ENCODE peak calls at places on chromosomes 12 and 14, in five cellular contexts. W is AG10803, S is cardiac fibroblast, X is omental fat pad, D is fibroblast of pulmonary artery. B is an unnamed sample.

GRCh38 chr12:69392146-69392928 is 32.8 kb downstream of the YEATS4 start:
- DNase-seq in S (no peak), D (peak), X (no peak), W (no peak), B (no peak)

GRCh38 chr14:101132051-101132541 is 228.6 kb upstream of the RTL1 start:
- DNase-seq in D (no peak), W (no peak), X (no peak), S (no peak), B (no peak)

GRCh38 chr14:47150267-47150666 is 498.7 kb upstream of the RPL10L start:
- DNase-seq in X (no peak), W (no peak), D (no peak), S (no peak), B (no peak)

GRCh38 chr12:22042981-22043669 is 2.9 kb upstream of the CMAS start:
- DNase-seq in W (peak), S (peak), X (no peak), D (peak), B (no peak)

GRCh38 chr12:95918194-95918993 is 24.0 kb downstream of the CCDC38 start:
- DNase-seq in S (peak), W (peak), D (peak), X (no peak), B (peak)

GRCh38 chr14:104104006-104104901 is 18.8 kb downstream of the ASPG start:
- DNase-seq in D (no peak), X (no peak), W (no peak), S (no peak), B (peak)

GRCh38 chr12:171743-172705 is 41.9 kb downstream of the SLC6A12 start:
- DNase-seq in W (no peak), S (no peak), X (no peak), D (no peak), B (no peak)

GRCh38 chr12:51895378-51896135 is 7.7 kb downstream of the ANKRD33 start:
- DNase-seq in S (no peak), D (no peak), X (peak), W (no peak), B (no peak)

GRCh38 chr14:95066427-95066986 is 90.8 kb downstream of the DICER1 start:
- DNase-seq in S (no peak), D (no peak), W (no peak), X (no peak), B (no peak)

GRCh38 chr12:111034911-111035577 is 114.7 kb upstream of the MYL2 start:
- DNase-seq in W (no peak), D (no peak), X (no peak), S (no peak), B (peak)

GRCh38 chr12:46206471-46206870 is 62.4 kb downstream of the SLC38A1 start:
- DNase-seq in X (no peak), S (no peak), W (no peak), D (no peak), B (no peak)

GRCh38 chr12:85951823-85952222 is 77.7 kb downstream of the NTS start:
- DNase-seq in W (no peak), X (no peak), S (peak), D (peak), B (no peak)

GRCh38 chr14:35818346-35819115 is 7.6 kb upstream of the BRMS1L start:
- DNase-seq in S (peak), W (peak), D (peak), X (no peak), B (no peak)

GRCh38 chr14:88251650-88252049 is 71.4 kb downstream of the KCNK10 start:
- DNase-seq in W (no peak), D (no peak), S (no peak), X (no peak), B (no peak)

GRCh38 chr12:103964805-103965204 is 867 bp upstream of the TDG start:
- DNase-seq in S (no peak), X (no peak), W (no peak), D (no peak), B (no peak)

GRCh38 chr14:103391048-103391447 is 5.8 kb downstream of the MARK3 start:
- DNase-seq in D (peak), X (no peak), W (peak), S (peak), B (no peak)

GRCh38 chr12:19833775-19834501 is 394.6 kb downstream of the AEBP2 start:
- DNase-seq in D (peak), X (no peak), S (peak), W (peak), B (no peak)

GRCh38 chr12:89280833-89281533 is 71.3 kb downstream of the DUSP6 start:
- DNase-seq in S (peak), X (no peak), D (peak), W (peak), B (peak)

GRCh38 chr12:18677189-18677588 is 60.6 kb downstream of the PLCZ1 start:
- DNase-seq in S (peak), D (peak), W (peak), X (no peak), B (no peak)

GRCh38 chr12:124387510-124387855 is 92.6 kb downstream of the RFLNA start:
- DNase-seq in X (no peak), D (no peak), S (no peak), W (no peak), B (no peak)

GRCh38 chr12:56723889-56724659 is 1.0 kb downstream of the NACA start:
- DNase-seq in X (peak), D (peak), W (peak), S (peak), B (no peak)

GRCh38 chr14:100538566-100539318 is 48.5 kb downstream of the BEGAIN start:
- DNase-seq in D (no peak), W (no peak), X (no peak), S (no peak), B (peak)

GRCh38 chr14:21025374-21026151 is 702 bp upstream of the NDRG2 start:
- DNase-seq in W (no peak), S (peak), X (no peak), D (no peak), B (peak)

GRCh38 chr12:15910468-15910863 is 666 bp upstream of the DERA start:
- DNase-seq in D (no peak), S (no peak), X (no peak), W (no peak), B (no peak)

GRCh38 chr14:65231286-65231980 is 129.1 kb upstream of the MAX start:
- DNase-seq in X (no peak), W (no peak), S (no peak), D (no peak), B (no peak)

GRCh38 chr12:77630341-77630740 is 200.4 kb upstream of the NAV3 start:
- DNase-seq in X (no peak), W (no peak), S (no peak), D (no peak), B (no peak)

DNA sequence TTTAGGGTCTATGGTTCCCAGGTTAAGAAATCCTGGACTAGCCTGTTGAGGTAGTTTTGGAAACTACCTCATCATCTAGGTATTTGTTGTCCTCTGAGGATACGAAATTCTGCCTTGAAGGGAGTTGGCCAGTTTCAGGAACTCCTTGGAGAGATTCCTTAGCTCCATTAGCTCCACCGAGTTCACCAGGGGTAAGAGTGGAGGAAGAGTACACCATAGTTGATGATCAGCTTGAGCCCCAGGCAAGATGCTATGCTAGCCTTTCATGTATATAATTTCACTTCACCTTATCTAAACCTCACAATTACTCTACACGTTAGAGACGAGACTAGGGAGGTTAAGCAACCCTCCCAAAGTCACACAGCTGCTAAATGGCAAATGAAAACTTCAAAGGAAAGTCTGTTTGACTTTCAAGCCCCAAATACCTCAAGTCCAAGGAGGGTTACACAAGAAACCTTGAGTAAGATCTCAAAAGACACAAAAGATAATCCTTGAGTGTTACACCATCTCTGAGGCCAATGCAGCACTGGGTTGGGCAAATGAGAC is 97.1 kb upstream of the KRAS start:
- DNase-seq in D (peak), X (no peak), W (peak), S (peak), B (no peak)
- TF ChIP-seq CTCF in D (no peak), X (no peak), W (no peak), S (no peak), B (no peak)

DNA sequence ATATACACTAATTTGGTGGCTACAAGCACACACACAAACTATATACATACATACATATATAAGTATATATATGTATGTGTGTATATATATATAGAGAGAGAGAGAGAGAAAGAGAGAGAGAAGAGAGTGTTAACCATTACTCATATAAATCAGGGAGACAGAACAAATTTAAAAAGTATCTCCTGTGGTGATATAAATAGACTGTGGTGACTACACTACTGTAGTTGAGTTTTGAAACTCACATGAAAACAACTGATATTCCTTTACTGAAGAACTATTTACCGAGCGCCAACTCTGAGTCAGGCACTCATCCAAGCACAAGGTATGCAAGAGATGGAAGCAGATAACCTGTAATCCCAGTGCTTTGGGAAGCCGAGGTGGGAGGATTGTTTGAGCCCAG is 67.3 kb upstream of the ANO6 start:
- DNase-seq in D (no peak), S (no peak), W (no peak), X (no peak), B (no peak)
- TF ChIP-seq CTCF in D (no peak), S (no peak), W (no peak), X (no peak), B (no peak)

DNA sequence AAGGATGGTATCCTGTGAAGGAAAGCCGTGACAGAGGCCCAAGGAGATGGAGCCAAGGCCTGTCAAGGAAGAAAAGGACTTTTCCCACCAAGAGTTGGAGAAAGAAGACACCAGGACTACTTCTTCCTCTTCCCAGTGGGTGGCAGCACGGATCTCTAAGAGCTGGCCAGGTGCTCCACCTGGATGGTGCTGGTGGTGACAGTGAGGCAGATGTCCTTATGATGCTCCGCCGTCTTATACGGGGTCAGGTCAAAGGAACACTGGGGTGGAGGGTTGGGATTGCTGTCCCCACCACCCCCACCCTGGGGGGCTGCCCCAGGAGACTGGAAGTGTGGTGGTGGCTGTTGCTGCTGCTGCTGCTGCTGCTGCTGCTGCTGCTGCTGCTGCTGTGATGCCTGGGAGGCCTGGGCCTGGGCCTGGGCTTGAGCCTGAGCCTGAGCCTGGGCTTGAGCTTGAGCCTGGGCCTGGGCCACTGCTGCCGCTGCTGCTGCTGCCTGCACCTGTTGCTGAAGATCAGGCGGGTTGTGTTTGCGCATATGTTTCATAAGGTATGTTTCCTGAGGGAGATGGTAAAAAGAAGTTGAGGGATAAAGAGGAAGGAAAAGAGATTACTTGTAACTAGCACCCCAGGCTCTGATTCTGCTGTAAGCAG is 4.8 kb upstream of the ING4 start:
- DNase-seq in X (no peak), W (no peak), D (no peak), S (no peak), B (no peak)
- TF ChIP-seq CTCF in X (no peak), W (no peak), D (peak), S (no peak), B (no peak)

GRCh38 chr12:49059063-49059384 is 1.6 kb downstream of the KMT2D start:
- DNase-seq in D (no peak), X (no peak), W (no peak), S (no peak), B (no peak)

GRCh38 chr12:49058366-49059062 is 2.1 kb downstream of the KMT2D start:
- DNase-seq in W (no peak), D (no peak), X (no peak), S (no peak), B (no peak)

GRCh38 chr12:49061157-49061650 is 610 bp upstream of the KMT2D start:
- DNase-seq in S (no peak), W (no peak), D (no peak), X (no peak), B (no peak)

GRCh38 chr12:49059385-49060232 is 985 bp downstream of the KMT2D start:
- DNase-seq in W (peak), D (peak), X (no peak), S (peak), B (peak)

GRCh38 chr12:49060237-49061156 is at the start of gene KMT2D:
- DNase-seq in X (peak), W (peak), S (peak), D (peak), B (peak)
- TF ChIP-seq CTCF in X (no peak), W (no peak), S (peak), D (peak), B (no peak)

DNA sequence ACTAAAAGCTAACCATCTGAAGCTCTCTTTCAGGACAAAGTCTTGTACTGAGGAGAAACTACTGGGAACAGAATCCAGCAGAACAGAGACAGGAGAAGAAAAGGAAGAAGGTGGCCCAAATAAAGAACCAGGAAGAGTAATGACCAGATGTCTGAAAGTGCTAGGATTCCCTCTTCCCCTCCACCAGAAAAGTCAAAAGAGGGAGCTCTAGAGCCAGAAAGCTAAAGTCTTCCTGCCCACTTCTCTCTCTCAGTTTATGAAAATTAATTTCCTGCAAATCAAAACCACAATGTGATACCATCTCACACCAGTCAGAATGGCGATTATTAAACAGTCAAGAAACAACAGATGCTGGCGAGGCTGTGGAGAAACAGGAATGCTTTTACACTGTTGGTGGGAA is 47.2 kb downstream of the SPPL3 start:
- DNase-seq in S (no peak), D (no peak), W (peak), X (no peak), B (no peak)
- TF ChIP-seq CTCF in S (peak), D (peak), W (peak), X (no peak), B (no peak)

DNA sequence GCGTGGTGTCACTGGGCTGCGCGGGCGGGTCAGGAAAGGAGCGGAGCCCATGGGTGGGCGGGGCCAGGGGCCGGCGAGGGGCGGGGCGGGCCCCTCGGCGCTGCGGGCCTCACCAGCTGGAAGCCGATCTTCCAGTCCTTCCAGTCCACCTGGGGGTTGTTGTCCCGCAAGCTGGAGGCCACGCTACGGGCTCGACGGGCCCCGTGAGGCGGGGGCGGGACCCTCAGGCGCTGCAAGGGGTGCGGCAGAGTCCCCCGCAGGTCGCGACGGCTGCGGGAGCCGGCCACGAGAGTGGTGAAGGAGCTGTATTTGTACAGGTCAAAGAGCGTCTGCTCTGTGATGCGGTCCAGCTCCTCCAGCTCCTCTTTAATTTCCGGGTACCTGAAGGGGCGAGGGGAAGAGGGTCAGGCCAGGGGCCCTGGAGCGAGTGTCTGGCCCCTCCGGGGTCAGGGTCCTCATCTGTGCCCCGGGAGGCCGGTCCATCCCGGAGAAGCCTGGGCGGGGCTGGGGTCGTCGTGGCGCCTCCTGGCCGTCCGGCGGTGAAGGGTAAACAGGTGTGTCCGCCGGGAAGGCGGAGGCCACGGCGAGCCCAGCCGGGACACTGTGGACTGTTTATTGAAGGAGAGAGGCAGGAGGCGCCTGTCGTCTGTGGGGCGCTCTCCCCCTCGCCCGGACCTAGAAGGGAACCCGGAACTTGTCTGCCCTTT is 11.9 kb downstream of the SCNN1A start:
- DNase-seq in S (peak), D (peak), W (peak), X (no peak), B (no peak)
- TF ChIP-seq CTCF in S (no peak), D (no peak), W (no peak), X (no peak), B (no peak)

GRCh38 chr12:107159384-107159900 is 66.1 kb upstream of the CRY1 start:
- DNase-seq in D (no peak), W (no peak), X (no peak), S (no peak), B (no peak)
- TF ChIP-seq CTCF in D (no peak), W (no peak), X (no peak), S (no peak), B (no peak)

DNA sequence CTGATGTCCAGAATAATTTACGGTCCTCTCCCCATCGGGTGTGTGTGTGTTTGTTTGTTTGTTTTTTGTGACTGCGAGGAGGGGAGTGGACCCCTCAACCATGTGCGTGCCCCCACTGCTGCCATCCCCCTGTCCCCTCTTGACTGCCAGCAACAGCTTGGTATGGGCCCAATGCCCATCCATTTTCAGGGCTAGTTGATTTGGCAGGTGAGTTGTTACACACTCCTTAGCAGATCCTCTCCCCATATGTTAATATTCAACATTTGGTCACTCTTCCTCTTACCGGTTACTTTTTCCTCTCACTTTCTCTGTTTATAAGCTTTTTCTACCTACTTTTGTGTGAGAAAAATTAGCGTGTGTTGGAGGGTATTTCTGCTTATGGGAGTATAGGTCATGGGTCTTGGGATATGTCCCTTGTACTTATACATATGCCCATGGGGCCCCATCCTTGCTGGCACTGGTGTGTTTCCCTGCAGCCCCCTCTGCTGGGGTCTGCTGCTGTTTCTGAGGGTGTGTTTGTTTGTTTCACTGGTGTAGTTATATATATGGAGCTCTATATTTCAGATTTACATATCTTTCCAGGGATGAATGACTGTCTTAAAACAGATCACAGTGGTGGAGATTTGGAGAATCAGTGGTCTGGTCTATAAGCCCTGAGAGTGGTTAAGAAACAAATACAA is 33.8 kb downstream of the ZFHX2 start:
- DNase-seq in X (no peak), W (no peak), D (no peak), S (no peak), B (no peak)
- TF ChIP-seq CTCF in X (no peak), W (no peak), D (no peak), S (no peak), B (no peak)

DNA sequence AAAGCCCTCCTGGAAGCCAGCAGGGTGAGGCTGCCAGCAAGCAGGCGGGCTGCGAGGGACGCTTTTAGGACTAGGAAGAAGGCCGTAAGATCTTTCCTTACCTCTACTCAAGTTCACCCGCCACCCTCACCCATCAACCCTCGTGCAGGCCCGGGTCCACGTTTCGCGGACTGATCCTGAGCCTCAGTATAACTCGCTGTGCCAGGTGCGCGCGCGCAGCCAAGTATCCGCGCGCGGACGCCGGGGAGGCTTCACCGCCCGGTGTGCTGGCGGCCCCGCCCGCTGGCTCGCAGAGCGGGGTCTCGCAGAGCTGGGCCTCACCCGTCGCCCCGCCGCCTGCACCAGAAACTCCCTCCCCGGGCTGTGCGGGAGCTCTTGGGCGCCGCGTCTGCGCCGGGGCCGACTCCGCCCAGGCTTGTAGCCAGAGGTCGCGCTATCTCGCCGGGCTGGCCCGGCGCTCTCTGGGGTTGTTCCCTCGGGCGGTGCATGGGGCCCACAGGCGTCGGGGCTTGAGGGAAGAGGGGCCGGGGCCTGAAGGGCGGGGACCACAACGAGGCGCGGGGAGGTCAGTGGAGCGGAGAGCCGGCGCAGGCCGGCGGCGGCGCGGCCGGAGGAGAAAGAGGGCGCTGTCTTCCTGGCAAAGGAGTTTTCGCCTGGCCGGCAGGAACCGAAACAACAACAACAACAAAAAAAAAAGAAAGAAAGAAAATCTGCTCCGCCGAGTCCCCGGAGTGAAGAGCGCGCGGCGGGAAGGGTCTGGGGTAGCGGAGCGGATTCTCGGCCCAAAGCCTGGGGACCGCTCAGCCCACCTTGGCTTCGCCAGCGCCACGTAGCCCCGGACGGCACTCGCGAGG is 7.7 kb upstream of the SIX1 start:
- DNase-seq in S (peak), D (peak), W (peak), X (no peak), B (peak)
- TF ChIP-seq CTCF in S (peak), D (peak), W (peak), X (no peak), B (no peak)